ENCODE peak calls at places on chromosome 15, in five cellular contexts. X is CD4-positive, alpha-beta T cell; N is activated B cell treated with CpG ODN at 0.5 μM for 24 hours; A is cardiac muscle cell; V is AG09309. B is an unnamed sample.

GRCh38 chr15:86863226-86863915 is 783.7 kb downstream of the AGBL1 start:
- DNase-seq in X (no peak), N (no peak), A (peak), V (no peak), B (no peak)

GRCh38 chr15:25185791-25186190 is 231.0 kb downstream of the SNRPN start:
- DNase-seq in X (no peak), N (no peak), A (no peak), V (no peak), B (no peak)

GRCh38 chr15:72827216-72827615 is 43.7 kb upstream of the ADPGK start:
- DNase-seq in X (no peak), N (no peak), A (no peak), V (no peak), B (no peak)

GRCh38 chr15:58724471-58724870 is 25.0 kb downstream of the ADAM10 start:
- DNase-seq in X (no peak), N (no peak), A (peak), V (no peak), B (no peak)

GRCh38 chr15:40768492-40769309 is 1.1 kb upstream of the C15orf62 start:
- DNase-seq in X (no peak), N (no peak), A (no peak), V (no peak), B (no peak)

GRCh38 chr15:55846108-55846707 is 103.3 kb upstream of the PRTG start:
- DNase-seq in X (no peak), N (no peak), A (peak), V (peak), B (no peak)

GRCh38 chr15:100686021-100686724 is 83.8 kb downstream of the ASB7 start:
- DNase-seq in X (no peak), N (no peak), A (no peak), V (no peak), B (no peak)

GRCh38 chr15:99050328-99050980 is 42.9 kb upstream of the PGPEP1L start:
- DNase-seq in X (no peak), N (no peak), A (no peak), V (no peak), B (no peak)

GRCh38 chr15:77748078-77749064 is 115.7 kb upstream of the LINGO1 start:
- DNase-seq in X (no peak), N (no peak), A (no peak), V (no peak), B (no peak)

GRCh38 chr15:63502137-63502801 is 2.1 kb upstream of the USP3 start:
- DNase-seq in X (no peak), N (no peak), A (no peak), V (no peak), B (no peak)

GRCh38 chr15:32818758-32819405 is 101.1 kb downstream of the GREM1 start:
- DNase-seq in X (no peak), N (no peak), A (no peak), V (peak), B (no peak)

GRCh38 chr15:73989001-73989798 is 2.9 kb downstream of the STOML1 start:
- DNase-seq in X (no peak), N (no peak), A (no peak), V (no peak), B (no peak)

GRCh38 chr15:58228708-58229107 is 90.5 kb downstream of the AQP9 start:
- DNase-seq in X (no peak), N (no peak), A (peak), V (peak), B (no peak)

GRCh38 chr15:62163847-62164499 is 1.1 kb downstream of the C2CD4B start:
- DNase-seq in X (no peak), N (no peak), A (peak), V (no peak), B (peak)

GRCh38 chr15:98776607-98777281 is 128.4 kb downstream of the IGF1R start:
- DNase-seq in X (no peak), N (no peak), A (peak), V (no peak), B (no peak)

DNA sequence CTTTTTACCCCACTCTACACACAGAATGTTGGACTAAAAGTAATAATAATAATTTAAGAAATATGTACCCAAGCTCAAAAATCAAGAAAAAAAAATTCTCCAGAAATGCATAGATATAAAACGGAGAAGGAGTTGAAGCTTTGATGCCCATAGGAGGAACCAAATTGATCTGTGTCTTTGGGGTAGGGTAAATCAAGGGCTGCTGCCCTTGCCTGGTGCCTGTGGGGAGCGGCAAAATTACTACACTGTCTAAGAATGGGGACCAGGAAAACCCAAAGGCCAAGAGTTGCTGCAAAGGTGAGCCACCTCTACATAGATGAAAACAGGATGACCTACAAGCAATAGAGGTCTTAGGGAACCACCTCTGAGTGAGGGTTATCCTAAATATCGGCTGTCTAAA is 56.0 kb upstream of the SPPL2A start:
- DNase-seq in X (no peak), N (no peak), A (no peak), V (no peak), B (no peak)
- TF ChIP-seq CTCF in X (no peak), N (no peak), A (no peak), V (no peak), B (no peak)

GRCh38 chr15:95850837-95851236 is 479.7 kb upstream of the NR2F2 start:
- DNase-seq in X (no peak), N (no peak), A (peak), V (no peak), B (no peak)
- TF ChIP-seq CTCF in X (no peak), N (no peak), A (no peak), V (peak), B (peak)

GRCh38 chr15:38072507-38073277 is 138.3 kb downstream of the TMCO5A start:
- DNase-seq in X (no peak), N (peak), A (peak), V (no peak), B (peak)
- TF ChIP-seq CTCF in X (no peak), N (no peak), A (peak), V (peak), B (no peak)

GRCh38 chr15:39580630-39581500 is at the start of gene THBS1:
- DNase-seq in X (no peak), N (no peak), A (peak), V (peak), B (peak)

GRCh38 chr15:39580117-39580629 is 706 bp upstream of the THBS1 start:
- DNase-seq in X (peak), N (peak), A (peak), V (peak), B (peak)

GRCh38 chr15:39581501-39582285 is 814 bp downstream of the THBS1 start:
- DNase-seq in X (no peak), N (no peak), A (peak), V (peak), B (no peak)

GRCh38 chr15:39579487-39580116 is 1.3 kb upstream of the THBS1 start:
- DNase-seq in X (no peak), N (no peak), A (peak), V (peak), B (no peak)

GRCh38 chr15:39578851-39579486 is 1.9 kb upstream of the THBS1 start:
- DNase-seq in X (no peak), N (no peak), A (peak), V (peak), B (no peak)
- TF ChIP-seq CTCF in X (no peak), N (no peak), A (peak), V (peak), B (peak)

DNA sequence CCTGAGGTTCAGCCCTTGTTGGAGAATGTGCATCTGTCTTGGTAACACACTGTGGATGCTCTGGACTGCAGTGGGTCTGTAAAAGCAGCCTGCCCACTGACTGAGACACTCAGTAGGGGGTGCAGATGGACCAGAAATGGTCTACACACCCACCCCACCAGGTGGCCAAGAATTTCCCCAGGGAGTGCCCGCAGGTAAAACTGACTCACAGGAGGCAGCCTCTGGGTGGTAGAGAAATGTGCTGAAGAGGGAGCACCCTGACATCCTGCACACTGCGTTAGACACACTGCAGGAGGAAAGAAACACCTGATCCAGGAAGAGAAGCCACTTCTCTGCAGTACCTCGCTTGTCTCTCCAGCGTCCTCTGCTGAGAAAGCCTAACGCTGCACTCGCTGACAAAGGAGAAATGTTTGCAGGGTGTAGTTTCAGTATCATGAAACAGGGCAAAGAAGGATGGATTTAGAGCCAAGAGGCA is 109.5 kb upstream of the ABHD17C start:
- DNase-seq in X (no peak), N (no peak), A (no peak), V (no peak), B (no peak)
- TF ChIP-seq CTCF in X (no peak), N (no peak), A (no peak), V (no peak), B (no peak)